ENCODE peak calls at places on chromosomes 16 and 17, in eight cellular contexts. W, S, C, L, G, N, H and U are unnamed samples.

GRCh38 chr16:58421029-58421428 is 28.8 kb downstream of the GINS3 start:
- DNase-seq in W (no peak), S (no peak), C (no peak), L (no peak), G (no peak), N (no peak), H (no peak), U (no peak)

GRCh38 chr16:28090646-28091377 is 27.3 kb upstream of the GSG1L start:
- DNase-seq in W (peak), S (no peak), C (no peak), L (no peak), G (no peak), N (no peak), H (peak), U (no peak)

GRCh38 chr17:77435272-77436057 is 294.7 kb downstream of the SEC14L1 start:
- DNase-seq in W (no peak), S (no peak), C (no peak), L (no peak), G (no peak), N (no peak), H (no peak), U (no peak)

GRCh38 chr17:45436161-45436560 is 3.5 kb upstream of the ARHGAP27 start:
- DNase-seq in W (no peak), S (no peak), C (no peak), L (no peak), G (no peak), N (peak), H (no peak), U (no peak)

GRCh38 chr16:30867747-30868146 is 26.1 kb downstream of the BCL7C start:
- DNase-seq in W (no peak), S (no peak), C (no peak), L (no peak), G (no peak), N (no peak), H (no peak), U (no peak)

GRCh38 chr16:85202631-85203461 is 90.6 kb upstream of the CIBAR2 start:
- DNase-seq in W (no peak), S (no peak), C (no peak), L (no peak), G (peak), N (no peak), H (no peak), U (no peak)

GRCh38 chr16:72590179-72590937 is 418.4 kb upstream of the PMFBP1 start:
- DNase-seq in W (no peak), S (no peak), C (peak), L (no peak), G (no peak), N (no peak), H (no peak), U (no peak)

GRCh38 chr16:53083123-53083522 is 28.3 kb downstream of the CHD9 start:
- DNase-seq in W (no peak), S (no peak), C (no peak), L (no peak), G (no peak), N (no peak), H (no peak), U (no peak)

GRCh38 chr17:29640413-29640812 is 17.7 kb upstream of the CORO6 start:
- DNase-seq in W (no peak), S (no peak), C (no peak), L (no peak), G (no peak), N (no peak), H (peak), U (no peak)

GRCh38 chr17:28612531-28612930 is 1.5 kb downstream of the RSKR start:
- DNase-seq in W (no peak), S (no peak), C (no peak), L (no peak), G (no peak), N (no peak), H (no peak), U (no peak)

GRCh38 chr17:15306406-15306970 is 34.9 kb downstream of the TEKT3 start:
- DNase-seq in W (no peak), S (no peak), C (no peak), L (no peak), G (no peak), N (no peak), H (no peak), U (no peak)

GRCh38 chr17:48756816-48757215 is 28.3 kb upstream of the HOXB13 start:
- DNase-seq in W (no peak), S (peak), C (no peak), L (no peak), G (no peak), N (no peak), H (no peak), U (no peak)

GRCh38 chr16:8869212-8869987 is 594 bp upstream of the CARHSP1 start:
- DNase-seq in W (no peak), S (no peak), C (no peak), L (no peak), G (no peak), N (peak), H (no peak), U (no peak)

GRCh38 chr17:72696156-72696555 is 396.3 kb downstream of the SLC39A11 start:
- DNase-seq in W (no peak), S (no peak), C (no peak), L (no peak), G (no peak), N (no peak), H (no peak), U (no peak)

GRCh38 chr17:82880620-82881019 is 40.8 kb upstream of the ZNF750 start:
- DNase-seq in W (no peak), S (no peak), C (no peak), L (no peak), G (peak), N (no peak), H (no peak), U (no peak)

GRCh38 chr16:72129976-72130656 is 36.5 kb downstream of the DHX38 start:
- DNase-seq in W (no peak), S (no peak), C (no peak), L (no peak), G (no peak), N (no peak), H (no peak), U (no peak)

GRCh38 chr17:41417576-41418015 is 6.8 kb downstream of the KRT37 start:
- DNase-seq in W (no peak), S (no peak), C (peak), L (no peak), G (no peak), N (peak), H (no peak), U (peak)
- TF ChIP-seq CTCF in W (peak), S (peak), C (peak), L (no peak), G (peak), N (peak), H (peak), U (peak)

DNA sequence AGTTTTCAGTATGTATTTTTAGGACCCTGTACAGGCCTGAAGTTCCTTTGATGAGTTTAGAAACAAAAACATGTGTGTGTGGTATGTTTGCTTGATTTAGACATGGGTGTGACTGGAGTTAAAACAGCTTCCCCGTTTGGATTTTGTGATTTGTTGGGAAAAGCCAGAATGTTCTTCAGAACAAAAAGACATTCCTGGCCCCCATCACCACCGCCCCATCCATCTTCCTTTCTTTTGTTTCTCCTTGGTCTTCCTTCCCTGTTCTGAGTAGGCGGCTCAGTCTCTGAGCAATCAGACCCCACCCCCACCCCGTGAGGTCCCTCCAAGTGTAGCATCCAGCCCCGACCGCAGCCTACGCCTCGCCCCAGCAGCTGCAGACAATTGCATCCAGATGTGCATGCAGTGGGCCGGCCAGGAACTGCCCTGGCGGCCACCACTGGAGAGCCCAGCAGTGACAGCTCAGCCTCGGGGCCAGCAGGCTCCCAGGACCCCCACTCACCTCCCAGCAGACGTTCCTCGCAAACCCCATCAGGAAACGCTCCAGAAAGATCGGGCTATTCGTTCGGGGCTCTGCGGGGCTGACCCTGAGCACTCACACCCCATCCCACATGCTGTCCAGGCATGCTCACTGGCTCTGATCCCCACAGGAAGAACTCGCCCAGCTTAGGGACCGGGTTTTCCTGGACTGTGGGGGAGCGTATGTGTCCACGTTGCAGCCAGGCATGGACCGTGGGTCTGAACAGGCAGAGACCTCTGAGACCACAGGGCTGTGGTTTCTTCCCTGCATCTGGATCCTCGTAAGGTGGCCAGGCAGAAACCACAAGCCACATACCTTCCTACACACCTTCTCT is 99.8 kb upstream of the CDH5 start:
- DNase-seq in W (no peak), S (no peak), C (no peak), L (peak), G (peak), N (peak), H (peak), U (no peak)
- TF ChIP-seq CTCF in W (no peak), S (no peak), C (no peak), L (no peak), G (no peak), N (no peak), H (peak), U (no peak)

GRCh38 chr17:2218426-2218825 is 85.2 kb downstream of the SMG6 start:
- DNase-seq in W (no peak), S (no peak), C (peak), L (no peak), G (no peak), N (no peak), H (no peak), U (no peak)

GRCh38 chr17:2222301-2222700 is 81.3 kb downstream of the SMG6 start:
- DNase-seq in W (no peak), S (no peak), C (no peak), L (no peak), G (no peak), N (no peak), H (no peak), U (no peak)

GRCh38 chr17:2223617-2223927 is 80.0 kb downstream of the SMG6 start:
- DNase-seq in W (no peak), S (no peak), C (no peak), L (no peak), G (no peak), N (no peak), H (no peak), U (no peak)

GRCh38 chr17:2227025-2227699 is 76.4 kb downstream of the SMG6 start:
- DNase-seq in W (no peak), S (no peak), C (no peak), L (no peak), G (no peak), N (no peak), H (no peak), U (no peak)

DNA sequence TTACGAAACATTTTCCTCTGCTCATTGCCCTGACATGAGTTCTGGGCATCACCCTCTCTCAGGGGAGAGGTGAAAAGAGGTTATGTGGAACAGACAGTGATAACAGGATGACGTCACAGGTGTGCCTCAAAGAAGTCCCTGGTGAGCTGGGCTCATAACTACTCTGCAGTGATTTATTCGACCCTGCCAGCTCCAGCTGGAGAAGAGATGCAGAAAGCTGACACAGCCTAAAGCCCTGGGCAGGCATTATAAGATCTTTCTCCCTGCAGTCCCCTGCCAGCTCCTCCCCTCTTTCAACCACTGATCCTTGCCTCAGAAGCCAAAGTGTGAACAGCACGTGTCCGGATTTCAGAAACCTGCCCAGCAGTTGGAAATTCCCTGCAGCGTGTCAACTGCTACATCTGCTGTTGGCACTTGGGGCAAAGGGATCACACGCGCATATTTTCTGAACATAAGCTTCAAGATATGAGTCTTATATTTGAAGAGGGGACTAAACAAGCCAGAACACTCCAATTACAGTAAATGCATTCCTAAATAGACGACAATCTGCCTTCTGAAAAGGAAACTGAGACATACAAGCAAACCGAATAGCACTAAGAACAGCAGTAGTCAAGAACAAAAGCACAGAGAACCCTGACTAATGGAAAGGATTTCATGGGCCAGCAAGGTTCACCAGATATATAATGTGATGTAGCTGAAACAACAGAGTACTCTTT is 80.5 kb downstream of the SMG6 start:
- DNase-seq in W (peak), S (no peak), C (peak), L (peak), G (no peak), N (no peak), H (no peak), U (no peak)
- TF ChIP-seq CTCF in W (peak), S (no peak), C (no peak), L (no peak), G (no peak), N (no peak), H (no peak), U (no peak)

DNA sequence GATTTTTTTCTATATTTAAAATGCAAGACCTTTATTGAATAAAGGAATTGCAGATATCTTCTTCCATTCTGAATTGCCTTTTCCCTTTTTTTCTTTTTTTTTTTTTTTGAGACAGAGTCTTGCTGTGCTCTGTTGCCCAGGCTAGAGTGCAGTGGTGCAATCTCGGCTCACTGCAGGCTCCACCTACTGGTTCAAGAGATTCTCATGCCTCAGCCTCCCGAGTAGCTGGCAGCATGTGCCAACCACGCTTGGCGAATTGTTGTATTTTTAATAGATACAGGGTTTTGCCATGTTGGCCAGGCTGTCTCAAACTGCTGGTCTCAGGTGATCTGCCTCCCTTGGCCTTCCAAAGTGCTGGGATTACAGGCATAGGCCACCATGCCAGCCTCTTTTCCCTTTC is 151.5 kb downstream of the CEP112 start:
- DNase-seq in W (no peak), S (no peak), C (no peak), L (no peak), G (peak), N (no peak), H (no peak), U (no peak)
- TF ChIP-seq CTCF in W (peak), S (no peak), C (no peak), L (no peak), G (no peak), N (no peak), H (peak), U (peak)

DNA sequence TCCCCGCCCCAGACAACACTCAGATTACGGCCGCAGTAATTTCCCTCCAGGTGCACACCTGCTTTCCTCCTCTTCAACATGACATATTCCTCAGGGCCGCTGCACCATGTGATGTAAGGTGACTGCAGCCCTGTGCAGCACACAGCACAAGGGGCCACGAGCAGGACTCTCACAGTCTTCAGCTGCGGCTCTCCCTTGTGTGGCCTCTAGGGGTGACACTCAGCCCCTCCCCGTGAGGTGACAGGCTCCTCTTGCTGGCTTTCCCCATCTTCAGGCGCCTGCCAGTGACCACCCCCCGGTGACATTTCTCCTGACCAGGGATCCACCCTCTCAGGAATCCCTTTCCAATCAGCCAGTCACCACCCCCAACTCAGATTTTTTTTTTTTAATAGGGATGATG is 31.3 kb upstream of the ABCC3 start:
- DNase-seq in W (no peak), S (no peak), C (peak), L (no peak), G (no peak), N (peak), H (no peak), U (no peak)
- TF ChIP-seq CTCF in W (peak), S (no peak), C (peak), L (no peak), G (no peak), N (peak), H (peak), U (peak)

GRCh38 chr16:86572616-86573015 is 5.7 kb upstream of the FOXL1 start:
- DNase-seq in W (no peak), S (no peak), C (no peak), L (no peak), G (no peak), N (no peak), H (no peak), U (no peak)

GRCh38 chr16:86573215-86573614 is 5.1 kb upstream of the FOXL1 start:
- DNase-seq in W (no peak), S (no peak), C (no peak), L (no peak), G (no peak), N (no peak), H (no peak), U (no peak)

GRCh38 chr16:86571197-86571915 is 4.7 kb downstream of the FOXC2 start:
- DNase-seq in W (no peak), S (no peak), C (no peak), L (no peak), G (no peak), N (no peak), H (no peak), U (no peak)

GRCh38 chr16:86570542-86571196 is 4.0 kb downstream of the FOXC2 start:
- DNase-seq in W (no peak), S (no peak), C (no peak), L (no peak), G (no peak), N (no peak), H (no peak), U (no peak)

DNA sequence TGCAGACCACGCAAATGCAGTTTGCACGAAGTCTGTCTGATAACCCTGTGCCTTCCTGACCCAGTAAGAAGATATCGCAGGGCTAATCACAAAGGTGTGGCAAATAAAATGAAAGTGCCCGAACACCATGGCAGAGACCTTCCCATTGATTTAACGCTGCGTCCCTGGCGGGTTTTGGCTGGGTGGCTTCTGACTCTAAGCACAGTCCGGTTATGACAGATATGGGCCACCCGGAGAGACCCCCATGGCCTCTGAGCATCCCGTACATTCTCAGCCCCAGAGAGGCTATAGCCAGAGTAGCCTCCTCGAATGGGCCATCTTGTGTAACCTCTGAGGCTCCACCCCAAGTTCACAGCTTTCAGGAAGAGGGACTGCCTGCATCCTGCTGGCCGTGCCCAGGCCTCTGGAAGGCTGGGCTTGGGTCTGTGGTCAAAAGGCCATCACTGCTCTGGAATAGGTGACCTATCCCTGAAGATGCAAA is 5.5 kb downstream of the FOXC2 start:
- DNase-seq in W (no peak), S (no peak), C (no peak), L (no peak), G (no peak), N (no peak), H (no peak), U (no peak)
- TF ChIP-seq CTCF in W (no peak), S (no peak), C (no peak), L (no peak), G (no peak), N (no peak), H (no peak), U (no peak)

GRCh38 chr17:69969897-69970296 is 105.1 kb upstream of the KCNJ16 start:
- DNase-seq in W (no peak), S (no peak), C (no peak), L (no peak), G (no peak), N (no peak), H (no peak), U (no peak)
- TF ChIP-seq CTCF in W (no peak), S (no peak), C (no peak), L (no peak), G (no peak), N (no peak), H (no peak), U (no peak)

GRCh38 chr16:55820615-55821014 is 12.3 kb downstream of the CES1 start:
- DNase-seq in W (no peak), S (no peak), C (no peak), L (no peak), G (no peak), N (no peak), H (no peak), U (no peak)

GRCh38 chr16:55812951-55813350 is 19.9 kb downstream of the CES1 start:
- DNase-seq in W (no peak), S (no peak), C (no peak), L (peak), G (no peak), N (no peak), H (no peak), U (no peak)

GRCh38 chr16:55815320-55815719 is 17.6 kb downstream of the CES1 start:
- DNase-seq in W (no peak), S (no peak), C (no peak), L (no peak), G (no peak), N (peak), H (no peak), U (no peak)

GRCh38 chr16:55821210-55821609 is 11.7 kb downstream of the CES1 start:
- DNase-seq in W (no peak), S (no peak), C (no peak), L (no peak), G (no peak), N (no peak), H (no peak), U (no peak)

GRCh38 chr16:55817236-55817912 is 15.5 kb downstream of the CES1 start:
- DNase-seq in W (no peak), S (no peak), C (no peak), L (no peak), G (no peak), N (no peak), H (no peak), U (no peak)
- TF ChIP-seq CTCF in W (no peak), S (no peak), C (no peak), L (no peak), G (no peak), N (no peak), H (no peak), U (no peak)

GRCh38 chr17:79220715-79221291 is 146.2 kb downstream of the ENGASE start:
- DNase-seq in W (no peak), S (no peak), C (no peak), L (no peak), G (peak), N (no peak), H (no peak), U (no peak)
- TF ChIP-seq CTCF in W (no peak), S (no peak), C (no peak), L (no peak), G (no peak), N (no peak), H (no peak), U (no peak)